ENCODE peak calls at places on chromosomes 12 and 14, in nine cellular contexts. S is MV-4-11, L is AG09309, Y is GM10248, X is tibial nerve, O is cardiac fibroblast, B is adipocyte, R is ELF-1, D is endothelial cell. M is an unnamed sample.

GRCh38 chr14:93160353-93160801 is 24.3 kb downstream of the MOAP1 start:
- DNase-seq in O (peak), S (peak), L (no peak), D (no peak), X (no peak), R (peak), Y (no peak), B (peak), M (no peak)

GRCh38 chr12:115375188-115375991 is 691.4 kb upstream of the TBX3 start:
- DNase-seq in X (no peak), O (peak), S (peak), R (peak), Y (peak), L (no peak), B (peak), D (no peak), M (peak)

GRCh38 chr14:75252254-75252837 is 26.3 kb upstream of the FOS start:
- DNase-seq in O (no peak), L (no peak), R (no peak), S (no peak), X (no peak), Y (no peak), B (no peak), D (no peak), M (no peak)

GRCh38 chr14:93945070-93945399 is 17.9 kb downstream of the FAM181A start:
- DNase-seq in R (no peak), O (no peak), X (no peak), B (no peak), D (no peak), L (no peak), S (no peak), Y (no peak), M (no peak)

GRCh38 chr12:21502164-21502496 is 541 bp downstream of the GOLT1B start:
- DNase-seq in Y (peak), D (no peak), R (no peak), B (peak), L (no peak), O (peak), S (peak), X (no peak), M (peak)

GRCh38 chr14:90298230-90298629 is 33.5 kb downstream of the NRDE2 start:
- DNase-seq in L (no peak), X (no peak), S (no peak), R (no peak), B (no peak), O (no peak), Y (no peak), D (no peak), M (no peak)

GRCh38 chr12:98418357-98419075 is 96.9 kb upstream of the TMPO start:
- DNase-seq in O (peak), D (no peak), S (peak), X (peak), L (peak), Y (no peak), R (peak), B (peak), M (peak)

GRCh38 chr14:59206892-59207291 is 18.4 kb downstream of the DAAM1 start:
- DNase-seq in R (no peak), D (no peak), L (no peak), B (no peak), O (no peak), S (no peak), Y (no peak), X (no peak), M (no peak)

GRCh38 chr12:122079532-122080081 is 1.1 kb downstream of the MLXIP start:
- DNase-seq in R (peak), D (no peak), O (no peak), X (no peak), L (no peak), Y (no peak), S (peak), B (peak), M (no peak)

GRCh38 chr12:124412646-124413015 is 117.7 kb downstream of the RFLNA start:
- DNase-seq in D (no peak), S (no peak), X (no peak), Y (no peak), O (no peak), R (no peak), B (no peak), L (no peak), M (no peak)

GRCh38 chr14:37122288-37122687 is 50.1 kb downstream of the SLC25A21 start:
- DNase-seq in O (peak), S (peak), L (no peak), B (peak), R (no peak), Y (no peak), D (no peak), X (no peak), M (peak)

GRCh38 chr14:24130717-24131548 is 474 bp downstream of the FITM1 start:
- DNase-seq in O (no peak), S (no peak), L (no peak), D (no peak), X (no peak), Y (no peak), R (no peak), B (no peak), M (no peak)

GRCh38 chr12:22670762-22671161 is 45.8 kb downstream of the ETNK1 start:
- DNase-seq in X (no peak), L (no peak), O (peak), S (no peak), Y (no peak), D (no peak), R (no peak), B (peak), M (no peak)